ENCODE peak calls at places on chromosomes 7 and 10, in eight cellular contexts. L is osteocyte, F is caudate nucleus, I is HTR-8/SVneo, O is amygdala, D is right cardiac atrium, N is NCI-H1105 treated with DMSO at 0.1 percent for 48 hours, M is AG08395. R is an unnamed sample.

GRCh38 chr7:105664816-105665525 is 83.7 kb upstream of the EFCAB10 start:
- DNase-seq in L (no peak), F (no peak), I (no peak), O (no peak), D (no peak), N (peak), M (peak), R (peak)

GRCh38 chr7:132446666-132447217 is 129.5 kb downstream of the PLXNA4 start:
- DNase-seq in L (no peak), F (no peak), I (no peak), O (no peak), D (no peak), N (no peak), M (no peak), R (peak)

GRCh38 chr10:102523250-102524029 is 19.7 kb downstream of the SUFU start:
- DNase-seq in L (no peak), F (no peak), I (no peak), O (no peak), D (peak), N (no peak), M (peak), R (no peak)

GRCh38 chr7:25389489-25390106 is 161.3 kb upstream of the NPVF start:
- DNase-seq in L (no peak), F (no peak), I (peak), O (no peak), D (no peak), N (peak), M (peak), R (peak)

GRCh38 chr10:60627778-60628773 is 150.2 kb upstream of the CDK1 start:
- DNase-seq in L (no peak), F (no peak), I (no peak), O (no peak), D (no peak), N (no peak), M (no peak), R (no peak)

GRCh38 chr7:15555385-15555859 is 6.4 kb downstream of the AGMO start:
- DNase-seq in L (no peak), F (no peak), I (no peak), O (no peak), D (no peak), N (peak), M (no peak), R (no peak)

GRCh38 chr10:69407621-69408301 is 9.0 kb downstream of the TACR2 start:
- DNase-seq in L (no peak), F (no peak), I (peak), O (no peak), D (no peak), N (peak), M (no peak), R (peak)

GRCh38 chr7:95490366-95490765 is 4.6 kb downstream of the ASB4 start:
- DNase-seq in L (no peak), F (no peak), I (no peak), O (no peak), D (no peak), N (no peak), M (no peak), R (no peak)

GRCh38 chr10:12902135-12902572 is 99.4 kb downstream of the CCDC3 start:
- DNase-seq in L (no peak), F (no peak), I (peak), O (peak), D (peak), N (peak), M (peak), R (peak)

GRCh38 chr7:121153995-121154394 is 165.5 kb downstream of the CPED1 start:
- DNase-seq in L (no peak), F (no peak), I (no peak), O (no peak), D (no peak), N (no peak), M (no peak), R (no peak)

GRCh38 chr10:59709472-59710125 is at the start of gene SLC16A9:
- DNase-seq in L (peak), F (peak), I (peak), O (peak), D (peak), N (peak), M (peak), R (no peak)

GRCh38 chr7:43108255-43109011 is 4.0 kb upstream of the HECW1 start:
- DNase-seq in L (peak), F (no peak), I (peak), O (peak), D (peak), N (peak), M (peak), R (peak)

GRCh38 chr10:101053516-101053915 is 8.3 kb upstream of the KAZALD1 start:
- DNase-seq in L (no peak), F (no peak), I (no peak), O (no peak), D (no peak), N (no peak), M (peak), R (no peak)

GRCh38 chr10:52452600-52453493 is 138.8 kb downstream of the DKK1 start:
- DNase-seq in L (no peak), F (no peak), I (no peak), O (no peak), D (no peak), N (no peak), M (no peak), R (no peak)

GRCh38 chr7:136857573-136857972 is 10.9 kb upstream of the CHRM2 start:
- DNase-seq in L (no peak), F (no peak), I (no peak), O (no peak), D (no peak), N (no peak), M (peak), R (no peak)

GRCh38 chr10:73126343-73126742 is 16.1 kb downstream of the NUDT13 start:
- DNase-seq in L (no peak), F (no peak), I (no peak), O (no peak), D (no peak), N (no peak), M (no peak), R (no peak)

GRCh38 chr7:57867884-57868701 is 418.1 kb downstream of the ZNF716 start:
- DNase-seq in L (no peak), F (no peak), I (no peak), O (no peak), D (peak), N (peak), M (peak), R (no peak)

GRCh38 chr10:131439705-131440104 is 128.2 kb upstream of the TCERG1L start:
- DNase-seq in L (no peak), F (no peak), I (no peak), O (no peak), D (no peak), N (no peak), M (no peak), R (no peak)

GRCh38 chr10:129626801-129627434 is 159.9 kb downstream of the MGMT start:
- DNase-seq in L (no peak), F (no peak), I (no peak), O (no peak), D (no peak), N (no peak), M (peak), R (peak)

GRCh38 chr10:17779761-17780160 is 27.8 kb downstream of the TMEM236 start:
- DNase-seq in L (no peak), F (no peak), I (no peak), O (no peak), D (no peak), N (peak), M (no peak), R (peak)

GRCh38 chr10:126331101-126331500 is 57.2 kb downstream of the ADAM12 start:
- DNase-seq in L (no peak), F (no peak), I (peak), O (no peak), D (no peak), N (no peak), M (peak), R (no peak)

GRCh38 chr7:18019562-18019961 is 8.1 kb downstream of the PRPS1L1 start:
- DNase-seq in L (no peak), F (no peak), I (peak), O (no peak), D (no peak), N (no peak), M (peak), R (peak)

R was measured in dermis microvascular lymphatic vessel endothelial cell.